ENCODE peak calls at places on chromosome 2, in five cellular contexts. I is fibroblast of lung, A is omental fat pad, G is progenitor cell of endocrine pancreas, X is substantia nigra. N is an unnamed sample.

GRCh38 chr2:213834331-213834730 is 550.1 kb downstream of the SPAG16 start:
- DNase-seq in G (no peak), I (peak), X (no peak), A (no peak), N (no peak)

GRCh38 chr2:237983922-237984321 is 17.1 kb downstream of the UBE2F start:
- DNase-seq in X (no peak), G (no peak), I (no peak), A (no peak), N (no peak)

GRCh38 chr2:33104052-33104623 is 157.4 kb downstream of the LTBP1 start:
- DNase-seq in X (no peak), A (no peak), G (no peak), I (peak), N (no peak)

GRCh38 chr2:88099798-88100488 is 27.9 kb downstream of the FABP1 start:
- DNase-seq in I (peak), X (no peak), G (no peak), A (no peak), N (peak)

GRCh38 chr2:110991951-110992350 is 128.8 kb upstream of the BCL2L11 start:
- DNase-seq in I (peak), G (no peak), A (no peak), X (no peak), N (no peak)

GRCh38 chr2:135803276-135803675 is 33.7 kb downstream of the LCT start:
- DNase-seq in I (no peak), G (no peak), A (no peak), X (no peak), N (no peak)

GRCh38 chr2:205086689-205087088 is 541.4 kb downstream of the PARD3B start:
- DNase-seq in A (no peak), I (peak), G (no peak), X (no peak), N (no peak)

GRCh38 chr2:31886700-31887099 is 124.1 kb downstream of the MEMO1 start:
- DNase-seq in I (no peak), G (no peak), A (no peak), X (no peak), N (peak)

GRCh38 chr2:219358170-219359075 is 25.9 kb upstream of the RESP18 start:
- DNase-seq in I (no peak), X (no peak), G (no peak), A (no peak), N (no peak)

GRCh38 chr2:1032030-1032429 is 81.4 kb downstream of the SNTG2 start:
- DNase-seq in G (no peak), A (no peak), I (no peak), X (no peak), N (no peak)

GRCh38 chr2:180790891-180791290 is 189.5 kb upstream of the UBE2E3 start:
- DNase-seq in G (no peak), X (no peak), A (no peak), I (peak), N (no peak)

GRCh38 chr2:59694176-59694575 is 859.3 kb downstream of the BCL11A start:
- DNase-seq in A (no peak), X (no peak), G (no peak), I (no peak), N (no peak)

N was measured in iPS DF 6.9.